ENCODE peak calls at places on chromosomes 5 and 9, in eight cellular contexts. L is PC-3, M is gastrocnemius medialis, U is omental fat pad, V is endothelial cell, O is fibroblast of pulmonary artery, P is hepatocyte, J is keratinocyte. X is an unnamed sample.

GRCh38 chr9:79663878-79664277 is 92.1 kb downstream of the TLE4 start:
- DNase-seq in L (no peak), M (no peak), U (no peak), V (no peak), O (no peak), P (no peak), J (no peak), X (no peak)

GRCh38 chr9:93127395-93127911 is 6.6 kb downstream of the NINJ1 start:
- DNase-seq in L (no peak), M (peak), U (no peak), V (no peak), O (no peak), P (peak), J (no peak), X (no peak)

GRCh38 chr5:126189862-126190261 is 233.3 kb upstream of the GRAMD2B start:
- DNase-seq in L (no peak), M (no peak), U (no peak), V (no peak), O (no peak), P (no peak), J (no peak), X (no peak)

GRCh38 chr9:93267091-93267541 is 83.2 kb downstream of the WNK2 start:
- DNase-seq in L (no peak), M (no peak), U (no peak), V (no peak), O (no peak), P (peak), J (no peak), X (no peak)

GRCh38 chr9:126061575-126061974 is 265.1 kb upstream of the MVB12B start:
- DNase-seq in L (no peak), M (no peak), U (no peak), V (no peak), O (no peak), P (no peak), J (no peak), X (no peak)

GRCh38 chr5:14156611-14157493 is 13.7 kb downstream of the TRIO start:
- DNase-seq in L (peak), M (no peak), U (no peak), V (no peak), O (peak), P (peak), J (peak), X (peak)

GRCh38 chr5:179733764-179734126 is 1.1 kb downstream of the MAML1 start:
- DNase-seq in L (no peak), M (no peak), U (no peak), V (no peak), O (no peak), P (no peak), J (no peak), X (peak)

GRCh38 chr5:74639538-74640449 is 734 bp downstream of the ENC1 start:
- DNase-seq in L (peak), M (peak), U (no peak), V (peak), O (peak), P (peak), J (no peak), X (peak)

GRCh38 chr5:78467744-78468357 is 107.4 kb downstream of the SCAMP1 start:
- DNase-seq in L (peak), M (no peak), U (no peak), V (no peak), O (peak), P (peak), J (no peak), X (peak)

GRCh38 chr9:37413311-37413710 is 9.2 kb upstream of the GRHPR start:
- DNase-seq in L (no peak), M (no peak), U (no peak), V (no peak), O (no peak), P (no peak), J (no peak), X (peak)

GRCh38 chr9:37412431-37413151 is 9.9 kb upstream of the GRHPR start:
- DNase-seq in L (no peak), M (peak), U (no peak), V (no peak), O (no peak), P (no peak), J (peak), X (peak)

GRCh38 chr9:37408933-37409710 is 13.4 kb upstream of the GRHPR start:
- DNase-seq in L (no peak), M (no peak), U (no peak), V (no peak), O (no peak), P (no peak), J (no peak), X (no peak)

GRCh38 chr9:37410354-37410861 is 12.1 kb upstream of the GRHPR start:
- DNase-seq in L (no peak), M (no peak), U (no peak), V (no peak), O (no peak), P (no peak), J (no peak), X (no peak)

DNA sequence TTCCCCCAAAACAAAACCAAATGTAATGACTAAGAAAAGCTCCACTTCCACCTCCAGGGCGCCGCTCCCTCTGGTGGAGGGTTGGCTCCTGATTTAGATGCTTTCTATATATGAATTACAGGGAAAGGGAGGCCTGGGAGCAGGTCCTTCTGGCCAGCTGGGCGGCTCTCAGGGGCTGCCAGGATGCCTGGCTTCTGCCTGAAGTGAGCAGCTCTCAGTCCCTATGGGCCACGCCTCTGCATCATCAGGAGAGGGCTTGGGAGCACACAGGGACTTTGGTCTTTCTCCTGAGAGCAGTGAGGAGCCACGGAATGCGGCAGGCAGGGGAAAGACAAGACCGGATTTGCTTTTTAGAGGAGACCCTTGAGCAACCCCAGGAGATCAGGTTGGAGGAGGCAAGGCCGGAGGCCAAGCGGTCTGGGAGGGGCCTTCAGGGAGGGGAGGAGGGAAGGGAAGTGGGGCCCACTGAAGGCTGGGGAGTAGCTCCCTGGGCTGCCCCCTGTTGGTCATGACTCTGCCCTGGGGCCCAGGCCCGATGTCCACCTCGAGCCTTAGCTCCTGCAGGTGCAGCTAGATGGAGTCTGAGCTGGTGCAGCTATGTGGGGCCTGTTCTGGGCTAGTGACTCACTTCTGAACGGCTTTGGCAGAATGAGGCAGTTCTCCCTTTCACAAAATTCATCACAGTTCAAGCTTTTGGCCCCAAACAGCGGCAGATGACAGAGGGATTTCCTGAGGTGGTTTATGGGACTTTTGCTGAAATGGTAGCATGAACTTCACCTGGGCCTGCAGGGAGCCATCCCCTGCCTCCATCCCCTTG is 11.3 kb upstream of the GRHPR start:
- DNase-seq in L (no peak), M (no peak), U (no peak), V (peak), O (no peak), P (no peak), J (no peak), X (peak)
- TF ChIP-seq CTCF in L (peak), M (no peak), U (no peak), V (peak), O (peak), P (peak), J (no peak), X (peak)

GRCh38 chr5:65620021-65620420 is 4.1 kb downstream of the TRIM23 start:
- DNase-seq in L (no peak), M (no peak), U (no peak), V (no peak), O (no peak), P (no peak), J (no peak), X (no peak)

GRCh38 chr5:65625743-65626142 is 916 bp downstream of the SHLD3 start:
- DNase-seq in L (no peak), M (no peak), U (no peak), V (no peak), O (no peak), P (no peak), J (no peak), X (no peak)

GRCh38 chr5:65624025-65624569 is at the start of gene TRIM23:
- DNase-seq in L (peak), M (peak), U (peak), V (peak), O (peak), P (peak), J (peak), X (peak)

GRCh38 chr5:65623482-65623881 is 651 bp downstream of the TRIM23 start:
- DNase-seq in L (no peak), M (no peak), U (no peak), V (no peak), O (no peak), P (peak), J (no peak), X (no peak)

DNA sequence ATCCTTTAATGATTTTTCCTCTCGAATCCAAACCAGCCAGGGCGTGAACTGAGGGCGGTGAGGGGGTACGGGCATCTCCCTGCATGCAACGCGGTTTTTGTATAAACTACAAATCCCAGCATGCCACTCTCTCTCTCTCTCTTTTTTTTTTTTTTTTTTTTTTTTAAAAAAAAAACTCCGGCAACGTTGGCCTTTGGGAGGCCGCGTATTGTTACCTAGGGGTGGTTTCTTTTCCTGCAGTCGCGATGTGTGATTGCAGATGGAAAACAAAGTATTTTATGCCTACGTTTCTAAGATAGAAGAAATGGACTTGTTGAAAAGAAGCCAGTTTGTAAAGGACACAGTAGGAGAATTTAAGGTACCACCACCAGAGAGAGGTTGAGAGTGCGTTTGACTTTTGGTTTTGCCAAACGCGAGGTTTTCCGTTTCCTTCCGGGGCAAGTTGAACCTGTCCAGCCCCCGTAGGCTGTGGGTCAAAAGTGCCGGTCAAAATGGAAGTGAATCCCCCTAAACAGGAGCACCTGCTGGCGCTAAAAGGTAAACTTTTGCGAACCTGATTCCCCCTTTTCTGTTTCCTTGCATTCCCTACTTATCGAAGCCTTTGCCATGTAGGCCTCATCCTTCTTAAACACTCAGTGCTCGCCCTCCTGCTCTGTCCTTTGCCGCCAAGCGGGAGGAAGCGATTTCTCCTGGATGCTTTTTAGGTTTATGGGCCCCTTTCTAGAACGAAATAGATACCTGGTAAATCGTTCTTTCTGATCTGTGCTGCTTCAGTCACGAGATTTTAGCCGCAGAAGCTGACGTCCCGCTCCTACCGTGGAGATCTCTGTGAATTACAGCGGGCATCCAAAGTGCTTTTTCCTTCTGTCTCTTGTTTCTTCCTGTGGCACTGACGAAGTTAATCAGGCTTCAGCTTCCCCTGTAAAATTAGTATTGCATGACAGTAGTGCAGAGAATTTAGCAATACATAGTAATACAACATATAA is at the start of the genes SHLD3 and TRAPPC13:
- DNase-seq in L (peak), M (peak), U (peak), V (peak), O (peak), P (peak), J (peak), X (peak)
- TF ChIP-seq CTCF in L (no peak), M (no peak), U (no peak), V (no peak), O (no peak), P (no peak), J (no peak), X (no peak)

DNA sequence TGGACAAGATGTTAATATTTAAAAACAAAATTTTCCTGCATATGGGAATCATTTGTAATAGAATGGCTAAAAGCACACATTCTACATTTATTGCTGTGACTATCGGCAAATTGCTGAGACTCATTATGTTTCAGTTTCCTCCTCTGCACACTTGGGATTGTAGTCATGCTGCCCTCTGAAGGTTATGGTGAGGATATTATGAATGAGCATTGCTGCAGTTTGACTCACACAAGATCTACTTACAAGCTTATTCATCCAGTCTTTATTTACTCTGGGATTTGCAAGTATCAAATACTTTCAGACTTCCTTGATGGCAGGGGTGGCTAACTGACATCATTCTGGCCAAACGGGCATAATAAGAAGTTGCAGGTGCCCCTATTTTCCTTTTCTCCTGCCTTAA is 9.5 kb upstream of the NFIL3 start:
- DNase-seq in L (peak), M (peak), U (no peak), V (no peak), O (peak), P (peak), J (no peak), X (peak)
- TF ChIP-seq CTCF in L (peak), M (no peak), U (no peak), V (no peak), O (peak), P (peak), J (peak), X (peak)

DNA sequence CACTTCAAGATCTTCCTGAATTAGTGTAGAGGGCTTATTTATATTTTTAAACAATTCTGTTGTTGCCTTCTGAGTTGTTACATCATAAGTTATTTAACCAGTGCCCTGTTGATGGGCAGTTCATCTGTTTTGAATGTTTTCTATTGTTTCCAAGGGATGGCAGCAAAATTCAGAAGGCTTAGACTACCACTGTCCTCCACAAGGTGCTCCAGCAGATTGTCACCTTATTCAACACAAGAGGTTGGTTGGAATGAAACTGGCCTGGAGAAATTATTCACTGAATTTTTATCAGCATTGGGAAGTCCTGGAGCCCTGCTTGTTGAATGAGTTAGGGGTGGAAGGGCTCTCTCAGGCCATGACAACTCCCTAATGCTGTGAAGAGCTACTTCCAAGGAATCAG is 1.3 kb upstream of the KLHL9 start:
- DNase-seq in L (peak), M (no peak), U (no peak), V (no peak), O (no peak), P (no peak), J (no peak), X (no peak)
- TF ChIP-seq CTCF in L (no peak), M (no peak), U (no peak), V (no peak), O (no peak), P (no peak), J (no peak), X (no peak)

GRCh38 chr5:23820764-23821471 is 313.5 kb downstream of the PRDM9 start:
- DNase-seq in L (peak), M (no peak), U (no peak), V (no peak), O (peak), P (peak), J (no peak), X (peak)
- TF ChIP-seq CTCF in L (peak), M (no peak), U (no peak), V (peak), O (peak), P (peak), J (peak), X (peak)

GRCh38 chr5:77128411-77129061 is 41.5 kb upstream of the ZBED3 start:
- DNase-seq in L (no peak), M (no peak), U (no peak), V (no peak), O (no peak), P (no peak), J (no peak), X (no peak)

GRCh38 chr5:77133061-77133758 is 46.1 kb upstream of the ZBED3 start:
- DNase-seq in L (peak), M (peak), U (peak), V (no peak), O (peak), P (peak), J (peak), X (peak)

DNA sequence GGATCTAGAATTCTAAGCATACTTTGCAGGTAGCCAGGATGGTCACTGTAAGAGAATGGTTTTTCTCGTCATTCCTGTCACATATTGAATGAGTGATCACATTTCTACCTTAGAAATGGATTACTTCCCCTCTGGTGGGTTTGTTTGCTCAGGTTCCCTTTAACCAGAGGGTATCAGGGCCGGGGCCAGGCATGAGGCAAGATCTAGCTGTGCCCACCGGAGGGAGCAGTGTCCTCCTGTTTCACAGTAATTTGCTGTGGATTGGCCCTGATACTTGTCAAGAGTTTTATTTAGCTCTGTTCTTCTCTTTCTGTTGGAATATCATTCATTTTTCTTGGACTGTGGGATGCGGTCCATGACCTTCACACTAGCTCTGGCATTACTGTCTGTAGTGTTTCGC is 42.3 kb upstream of the ZBED3 start:
- DNase-seq in L (peak), M (no peak), U (no peak), V (peak), O (peak), P (peak), J (no peak), X (peak)
- TF ChIP-seq CTCF in L (peak), M (no peak), U (no peak), V (peak), O (peak), P (peak), J (peak), X (peak)

GRCh38 chr5:136062563-136063274 is 33.9 kb downstream of the TGFBI start:
- DNase-seq in L (peak), M (no peak), U (no peak), V (peak), O (peak), P (peak), J (peak), X (peak)
- TF ChIP-seq CTCF in L (peak), M (peak), U (no peak), V (peak), O (peak), P (peak), J (peak), X (peak)